ENCODE peak calls at places on chromosome 14, in eight cellular contexts. One of them, this sample, is unnamed.

GRCh38 chr14:34699873-34700621 is 14.3 kb downstream of the CFL2 start:
- DNase-seq in NCI-H774: peak; percentile 47
- DNase-seq in GM04504: peak; percentile 89
- DNase-seq in PC-9: peak; percentile 29
- DNase-seq in epithelial cell of prostate: peak; percentile 53
- DNase-seq in CD8-positive, alpha-beta memory T cell: no peak
- DNase-seq in AG20443: peak; percentile 68
- DNase-seq in activated effector memory CD4-positive, alpha-beta T cell treated with Interleukin-2 at 50 U/mL for 16 hours: no peak
- DNase-seq in this sample: no peak

GRCh38 chr14:43418314-43418713 is 1088.8 kb downstream of the FSCB start:
- DNase-seq in NCI-H774: no peak
- DNase-seq in GM04504: no peak
- DNase-seq in PC-9: no peak
- DNase-seq in epithelial cell of prostate: no peak
- DNase-seq in CD8-positive, alpha-beta memory T cell: no peak
- DNase-seq in AG20443: no peak
- DNase-seq in activated effector memory CD4-positive, alpha-beta T cell treated with Interleukin-2 at 50 U/mL for 16 hours: no peak
- DNase-seq in this sample: no peak

GRCh38 chr14:39339003-39339402 is 93.2 kb downstream of the FBXO33 start:
- DNase-seq in NCI-H774: no peak
- DNase-seq in GM04504: no peak
- DNase-seq in PC-9: no peak
- DNase-seq in epithelial cell of prostate: no peak
- DNase-seq in CD8-positive, alpha-beta memory T cell: no peak
- DNase-seq in AG20443: no peak
- DNase-seq in activated effector memory CD4-positive, alpha-beta T cell treated with Interleukin-2 at 50 U/mL for 16 hours: no peak
- DNase-seq in this sample: no peak

GRCh38 chr14:95516554-95517209 is at the start of gene SYNE3:
- DNase-seq in NCI-H774: no peak
- DNase-seq in GM04504: no peak
- DNase-seq in PC-9: peak; percentile 16
- DNase-seq in epithelial cell of prostate: no peak
- DNase-seq in CD8-positive, alpha-beta memory T cell: peak; percentile 62
- DNase-seq in AG20443: peak; percentile 88
- DNase-seq in activated effector memory CD4-positive, alpha-beta T cell treated with Interleukin-2 at 50 U/mL for 16 hours: peak; percentile 50
- DNase-seq in this sample: peak; percentile 64

GRCh38 chr14:98444077-98444476 is 827.9 kb downstream of the BCL11B start:
- DNase-seq in NCI-H774: no peak
- DNase-seq in GM04504: no peak
- DNase-seq in PC-9: no peak
- DNase-seq in epithelial cell of prostate: no peak
- DNase-seq in CD8-positive, alpha-beta memory T cell: peak; percentile 52
- DNase-seq in AG20443: no peak
- DNase-seq in activated effector memory CD4-positive, alpha-beta T cell treated with Interleukin-2 at 50 U/mL for 16 hours: peak; percentile 36
- DNase-seq in this sample: peak; percentile 30

GRCh38 chr14:100786820-100787219 is 39.1 kb upstream of the MEG3 start:
- DNase-seq in NCI-H774: no peak
- DNase-seq in GM04504: no peak
- DNase-seq in PC-9: no peak
- DNase-seq in epithelial cell of prostate: no peak
- DNase-seq in CD8-positive, alpha-beta memory T cell: no peak
- DNase-seq in AG20443: no peak
- DNase-seq in activated effector memory CD4-positive, alpha-beta T cell treated with Interleukin-2 at 50 U/mL for 16 hours: no peak
- DNase-seq in this sample: no peak

GRCh38 chr14:71240866-71241520 is 333.7 kb downstream of the PCNX1 start:
- DNase-seq in NCI-H774: no peak
- DNase-seq in GM04504: no peak
- DNase-seq in PC-9: no peak
- DNase-seq in epithelial cell of prostate: no peak
- DNase-seq in CD8-positive, alpha-beta memory T cell: no peak
- DNase-seq in AG20443: no peak
- DNase-seq in activated effector memory CD4-positive, alpha-beta T cell treated with Interleukin-2 at 50 U/mL for 16 hours: no peak
- DNase-seq in this sample: no peak

GRCh38 chr14:75279739-75280447 is 1.3 kb downstream of the FOS start:
- DNase-seq in NCI-H774: no peak
- DNase-seq in GM04504: peak; percentile 6
- DNase-seq in PC-9: no peak
- DNase-seq in epithelial cell of prostate: no peak
- DNase-seq in CD8-positive, alpha-beta memory T cell: peak; percentile 66
- DNase-seq in AG20443: peak; percentile 12
- DNase-seq in activated effector memory CD4-positive, alpha-beta T cell treated with Interleukin-2 at 50 U/mL for 16 hours: no peak
- DNase-seq in this sample: peak; percentile 26

GRCh38 chr14:59252772-59253500 is 64.5 kb downstream of the DAAM1 start:
- DNase-seq in NCI-H774: no peak
- DNase-seq in GM04504: peak; percentile 57
- DNase-seq in PC-9: no peak
- DNase-seq in epithelial cell of prostate: no peak
- DNase-seq in CD8-positive, alpha-beta memory T cell: no peak
- DNase-seq in AG20443: peak; percentile 44
- DNase-seq in activated effector memory CD4-positive, alpha-beta T cell treated with Interleukin-2 at 50 U/mL for 16 hours: no peak
- DNase-seq in this sample: no peak

GRCh38 chr14:90871605-90872233 is 55.5 kb upstream of the TTC7B start:
- DNase-seq in NCI-H774: no peak
- DNase-seq in GM04504: peak; percentile 10
- DNase-seq in PC-9: no peak
- DNase-seq in epithelial cell of prostate: peak; percentile 36
- DNase-seq in CD8-positive, alpha-beta memory T cell: no peak
- DNase-seq in AG20443: no peak
- DNase-seq in activated effector memory CD4-positive, alpha-beta T cell treated with Interleukin-2 at 50 U/mL for 16 hours: no peak
- DNase-seq in this sample: no peak

GRCh38 chr14:54708161-54708560 is 141.2 kb downstream of the SAMD4A start:
- DNase-seq in NCI-H774: no peak
- DNase-seq in GM04504: no peak
- DNase-seq in PC-9: no peak
- DNase-seq in epithelial cell of prostate: no peak
- DNase-seq in CD8-positive, alpha-beta memory T cell: no peak
- DNase-seq in AG20443: no peak
- DNase-seq in activated effector memory CD4-positive, alpha-beta T cell treated with Interleukin-2 at 50 U/mL for 16 hours: no peak
- DNase-seq in this sample: no peak